ENCODE peak calls at places on chromosomes 3 and 15, in ten cellular contexts. T is heart left ventricle, N is A549, F is GM06990, J is HCT116, L is upper lobe of right lung, H is lower leg skin, B is tibial nerve, R is fibroblast of the aortic adventitia, I is heart right ventricle. U is an unnamed sample.

GRCh38 chr3:42247576-42248027 is 18.4 kb downstream of the CCK start:
- DNase-seq in T (no peak), N (peak), F (peak), J (peak), L (no peak), H (peak), B (peak), R (peak), I (no peak), U (peak)

GRCh38 chr3:39260957-39261356 is 18.9 kb downstream of the CX3CR1 start:
- DNase-seq in T (peak), N (peak), F (peak), J (peak), L (peak), H (peak), B (peak), R (peak), I (peak), U (peak)

GRCh38 chr3:126941721-126942270 is 41.1 kb upstream of the PLXNA1 start:
- DNase-seq in T (peak), N (no peak), F (no peak), J (no peak), L (peak), H (no peak), B (no peak), R (no peak), I (no peak), U (no peak)

GRCh38 chr3:185789134-185789533 is 35.7 kb downstream of the IGF2BP2 start:
- DNase-seq in T (no peak), N (no peak), F (no peak), J (no peak), L (no peak), H (no peak), B (no peak), R (no peak), I (no peak), U (no peak)

GRCh38 chr3:112814256-112814655 is 32.4 kb downstream of the CD200R1L start:
- DNase-seq in T (no peak), N (peak), F (no peak), J (peak), L (no peak), H (no peak), B (peak), R (peak), I (no peak), U (peak)

GRCh38 chr3:120875507-120875906 is 32.5 kb upstream of the STXBP5L start:
- DNase-seq in T (no peak), N (no peak), F (no peak), J (no peak), L (no peak), H (no peak), B (no peak), R (no peak), I (no peak), U (no peak)

GRCh38 chr3:189165092-189165491 is 6.7 kb upstream of the TPRG1 start:
- DNase-seq in T (no peak), N (no peak), F (no peak), J (no peak), L (no peak), H (no peak), B (no peak), R (no peak), I (no peak), U (no peak)

GRCh38 chr3:102747611-102748010 is 312.8 kb downstream of the ZPLD1 start:
- DNase-seq in T (no peak), N (no peak), F (no peak), J (no peak), L (no peak), H (no peak), B (no peak), R (no peak), I (no peak), U (no peak)

GRCh38 chr15:87707076-87707475 is 549.5 kb downstream of the NTRK3 start:
- DNase-seq in T (no peak), N (no peak), F (no peak), J (no peak), L (no peak), H (no peak), B (no peak), R (no peak), I (no peak), U (no peak)

GRCh38 chr3:111852540-111852939 is 6.5 kb upstream of the PHLDB2 start:
- DNase-seq in T (no peak), N (no peak), F (no peak), J (no peak), L (no peak), H (no peak), B (no peak), R (peak), I (no peak), U (no peak)

GRCh38 chr3:177893321-177893720 is 642.9 kb upstream of the KCNMB2 start:
- DNase-seq in T (no peak), N (no peak), F (no peak), J (peak), L (no peak), H (peak), B (no peak), R (no peak), I (no peak), U (no peak)

GRCh38 chr15:96410175-96411055 is 79.9 kb downstream of the NR2F2 start:
- DNase-seq in T (no peak), N (no peak), F (no peak), J (no peak), L (no peak), H (no peak), B (no peak), R (no peak), I (no peak), U (no peak)

GRCh38 chr3:148847351-148847750 is 17.7 kb upstream of the CPA3 start:
- DNase-seq in T (no peak), N (no peak), F (no peak), J (no peak), L (no peak), H (peak), B (peak), R (peak), I (no peak), U (peak)

GRCh38 chr15:21267686-21268395 is 172.5 kb downstream of the POTEB3 start:
- DNase-seq in T (no peak), N (peak), F (no peak), J (no peak), L (no peak), H (no peak), B (no peak), R (no peak), I (no peak), U (no peak)

GRCh38 chr15:48385431-48385830 is 54.2 kb downstream of the DUT start:
- DNase-seq in T (no peak), N (no peak), F (no peak), J (no peak), L (no peak), H (no peak), B (no peak), R (peak), I (no peak), U (peak)

GRCh38 chr3:107062787-107063186 is 314.5 kb upstream of the CCDC54 start:
- DNase-seq in T (no peak), N (no peak), F (no peak), J (no peak), L (no peak), H (no peak), B (no peak), R (peak), I (no peak), U (no peak)

GRCh38 chr3:70386043-70386442 is 73.6 kb upstream of the MDFIC2 start:
- DNase-seq in T (no peak), N (peak), F (no peak), J (no peak), L (no peak), H (no peak), B (no peak), R (no peak), I (no peak), U (no peak)

GRCh38 chr3:45140392-45140791 is 5.8 kb downstream of the CDCP1 start:
- DNase-seq in T (peak), N (no peak), F (no peak), J (no peak), L (no peak), H (no peak), B (no peak), R (peak), I (no peak), U (no peak)

GRCh38 chr3:168183774-168184173 is 88.0 kb upstream of the GOLIM4 start:
- DNase-seq in T (no peak), N (no peak), F (no peak), J (no peak), L (no peak), H (no peak), B (no peak), R (no peak), I (no peak), U (no peak)

GRCh38 chr3:52001443-52001974 is 5.8 kb upstream of the RPL29 start:
- DNase-seq in T (peak), N (peak), F (peak), J (peak), L (peak), H (peak), B (peak), R (peak), I (peak), U (peak)

GRCh38 chr3:126350502-126351085 is 6.6 kb downstream of the KLF15 start:
- DNase-seq in T (no peak), N (no peak), F (no peak), J (no peak), L (peak), H (no peak), B (peak), R (no peak), I (no peak), U (no peak)

GRCh38 chr3:39208463-39209055 is 16.2 kb upstream of the XIRP1 start:
- DNase-seq in T (peak), N (peak), F (no peak), J (peak), L (no peak), H (peak), B (peak), R (peak), I (peak), U (peak)

GRCh38 chr3:193095366-193095765 is 145.7 kb upstream of the PLAAT1 start:
- DNase-seq in T (no peak), N (no peak), F (no peak), J (no peak), L (no peak), H (no peak), B (no peak), R (no peak), I (no peak), U (peak)

GRCh38 chr3:36969540-36970432 is 23.1 kb downstream of the EPM2AIP1 start:
- DNase-seq in T (peak), N (peak), F (peak), J (no peak), L (no peak), H (no peak), B (no peak), R (peak), I (no peak), U (no peak)

GRCh38 chr15:45910671-45911070 is 275.8 kb downstream of the SQOR start:
- DNase-seq in T (no peak), N (no peak), F (no peak), J (no peak), L (no peak), H (no peak), B (no peak), R (no peak), I (no peak), U (no peak)

GRCh38 chr3:153756816-153757215 is 364.4 kb upstream of the ARHGEF26 start:
- DNase-seq in T (no peak), N (no peak), F (no peak), J (no peak), L (no peak), H (no peak), B (no peak), R (peak), I (no peak), U (no peak)

GRCh38 chr3:94500146-94500545 is 437.3 kb downstream of the NSUN3 start:
- DNase-seq in T (no peak), N (no peak), F (no peak), J (no peak), L (no peak), H (no peak), B (no peak), R (no peak), I (no peak), U (no peak)

GRCh38 chr3:151909720-151910405 is 36.4 kb downstream of the SUCNR1 start:
- DNase-seq in T (no peak), N (no peak), F (no peak), J (no peak), L (no peak), H (no peak), B (no peak), R (peak), I (no peak), U (no peak)

GRCh38 chr3:180789774-180790173 is 110.5 kb upstream of the CCDC39 start:
- DNase-seq in T (no peak), N (no peak), F (no peak), J (no peak), L (no peak), H (no peak), B (no peak), R (no peak), I (no peak), U (no peak)

GRCh38 chr3:138180375-138181029 is 5.8 kb upstream of the DBR1 start:
- DNase-seq in T (no peak), N (peak), F (no peak), J (peak), L (no peak), H (no peak), B (no peak), R (peak), I (no peak), U (peak)

GRCh38 chr3:139679218-139679617 is 1.4 kb upstream of the NMNAT3 start:
- DNase-seq in T (no peak), N (no peak), F (no peak), J (no peak), L (no peak), H (no peak), B (no peak), R (no peak), I (no peak), U (no peak)

GRCh38 chr15:100708916-100709315 is 106.5 kb downstream of the ASB7 start:
- DNase-seq in T (no peak), N (no peak), F (no peak), J (no peak), L (peak), H (no peak), B (no peak), R (no peak), I (no peak), U (no peak)

GRCh38 chr3:34176723-34177122 is 378.3 kb downstream of the PDCD6IP start:
- DNase-seq in T (no peak), N (no peak), F (no peak), J (no peak), L (no peak), H (no peak), B (no peak), R (no peak), I (no peak), U (no peak)

GRCh38 chr3:108152261-108152660 is 61.4 kb upstream of the CD47 start:
- DNase-seq in T (no peak), N (no peak), F (no peak), J (no peak), L (no peak), H (no peak), B (no peak), R (peak), I (no peak), U (no peak)

GRCh38 chr3:123584284-123584987 is 417 bp downstream of the HACD2 start:
- DNase-seq in T (peak), N (no peak), F (no peak), J (no peak), L (no peak), H (no peak), B (peak), R (peak), I (peak), U (no peak)

GRCh38 chr15:62469874-62470688 is 305.0 kb upstream of the C2CD4B start:
- DNase-seq in T (peak), N (no peak), F (no peak), J (peak), L (no peak), H (peak), B (peak), R (peak), I (peak), U (peak)
- H3K4me3 ChIP-seq in T (no peak), N (no peak), F (no peak), J (no peak), L (no peak), H (no peak), B (no peak), R (no peak), I (no peak), U (no peak)

DNA sequence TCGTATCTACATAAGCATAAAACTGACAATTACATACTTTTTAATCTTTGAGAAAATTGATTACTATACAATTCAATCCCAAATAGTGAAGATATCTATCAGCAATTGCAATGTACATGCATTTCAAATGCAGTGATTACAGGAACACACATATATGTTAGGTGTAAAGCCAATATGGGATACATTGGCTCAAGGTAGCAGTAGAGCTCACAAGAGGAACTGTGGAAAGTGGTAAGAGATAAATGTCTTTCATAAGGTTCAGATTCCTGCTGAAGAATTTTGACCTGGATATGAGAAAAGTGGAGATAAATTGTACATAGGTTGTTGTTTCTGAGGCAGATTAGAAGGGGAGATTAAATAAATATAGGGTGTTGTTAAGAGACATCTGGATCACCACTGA is 1280.5 kb downstream of the OTOL1 start:
- DNase-seq in T (no peak), N (peak), F (no peak), J (no peak), L (no peak), H (no peak), B (no peak), R (no peak), I (no peak), U (no peak)
- TF ChIP-seq CTCF in T (no peak), N (peak), F (no peak), J (no peak), L (no peak), H (no peak), B (no peak), R (no peak), I (no peak), U (no peak)

GRCh38 chr3:136195258-136196063 is 674 bp downstream of the MSL2 start:
- DNase-seq in T (peak), N (peak), F (peak), J (peak), L (peak), H (peak), B (peak), R (peak), I (peak), U (no peak)
- H3K4me3 ChIP-seq in T (peak), N (peak), F (peak), J (peak), L (peak), H (peak), B (peak), R (peak), I (peak), U (peak)

GRCh38 chr3:18024715-18025114 is 282.3 kb upstream of the TBC1D5 start:
- DNase-seq in T (no peak), N (no peak), F (no peak), J (no peak), L (no peak), H (no peak), B (no peak), R (no peak), I (no peak), U (no peak)
- TF ChIP-seq CTCF in T (no peak), N (no peak), F (no peak), J (no peak), L (no peak), H (no peak), B (no peak), R (no peak), I (no peak), U (no peak)

GRCh38 chr3:169659096-169659521 is 4.4 kb downstream of the MECOM start:
- DNase-seq in T (peak), N (no peak), F (no peak), J (no peak), L (peak), H (no peak), B (no peak), R (peak), I (peak), U (no peak)
- H3K4me3 ChIP-seq in T (peak), N (no peak), F (no peak), J (no peak), L (peak), H (no peak), B (no peak), R (peak), I (peak), U (peak)

DNA sequence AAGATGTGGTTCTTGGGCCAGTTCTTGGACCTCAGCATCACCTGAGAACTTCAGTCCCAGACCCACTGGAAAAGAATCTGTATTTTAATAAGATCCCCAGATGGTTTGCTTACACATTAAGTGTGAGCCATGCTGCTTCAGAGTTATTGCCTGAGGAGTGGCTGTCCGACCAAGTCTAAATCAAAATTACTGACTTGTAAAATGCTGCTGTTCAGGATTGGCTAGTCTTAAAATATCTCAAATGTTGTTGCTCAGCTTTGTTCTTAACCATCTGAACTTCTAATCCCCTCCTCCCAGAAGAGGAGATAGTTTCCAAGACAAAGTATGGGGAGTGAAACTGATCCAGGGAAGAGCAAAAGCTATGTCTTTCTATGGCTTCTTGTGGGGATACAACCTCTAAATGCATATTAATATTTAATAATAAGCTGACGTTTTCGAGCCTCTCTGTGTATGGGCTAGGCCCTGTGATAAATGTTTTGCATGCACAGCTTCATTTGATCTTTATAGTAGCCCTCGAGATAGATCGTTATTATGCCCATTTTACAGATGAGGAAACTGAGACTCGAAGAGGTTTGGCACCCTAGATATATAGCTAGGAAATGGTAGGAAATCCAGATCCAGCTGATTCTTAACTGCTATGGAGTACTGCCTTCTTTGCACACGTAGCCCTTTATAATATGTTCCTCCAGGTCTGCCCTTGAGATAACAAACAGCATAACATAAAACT is 52.2 kb downstream of the DNASE1L3 start:
- DNase-seq in T (no peak), N (no peak), F (no peak), J (no peak), L (no peak), H (no peak), B (no peak), R (no peak), I (no peak), U (no peak)
- TF ChIP-seq CTCF in T (no peak), N (no peak), F (no peak), J (no peak), L (no peak), H (no peak), B (no peak), R (no peak), I (no peak), U (no peak)

GRCh38 chr3:197790033-197790432 is 1.0 kb upstream of the LRCH3 start:
- DNase-seq in T (no peak), N (no peak), F (no peak), J (no peak), L (no peak), H (no peak), B (no peak), R (no peak), I (no peak), U (no peak)
- H3K4me3 ChIP-seq in T (no peak), N (no peak), F (peak), J (no peak), L (no peak), H (no peak), B (no peak), R (no peak), I (no peak), U (no peak)